ENCODE peak calls at places on chromosomes 6 and 20, in six cellular contexts. I, Z, V, K, T and A are unnamed samples.

GRCh38 chr6:148239777-148240462 is 102.7 kb upstream of the SASH1 start:
- DNase-seq in I (no peak), Z (no peak), V (no peak), K (no peak), T (no peak), A (no peak)

GRCh38 chr6:69185276-69185675 is 550.2 kb downstream of the ADGRB3 start:
- DNase-seq in I (no peak), Z (no peak), V (no peak), K (no peak), T (no peak), A (no peak)

GRCh38 chr6:118408863-118409262 is 139.2 kb upstream of the PLN start:
- DNase-seq in I (no peak), Z (no peak), V (no peak), K (no peak), T (no peak), A (no peak)

GRCh38 chr6:134938896-134939295 is 11.0 kb downstream of the ALDH8A1 start:
- DNase-seq in I (no peak), Z (no peak), V (peak), K (no peak), T (no peak), A (no peak)

GRCh38 chr6:137927777-137928218 is 60.7 kb downstream of the TNFAIP3 start:
- DNase-seq in I (peak), Z (no peak), V (peak), K (peak), T (peak), A (no peak)

GRCh38 chr20:49347156-49347555 is 69.3 kb upstream of the ZNFX1 start:
- DNase-seq in I (no peak), Z (no peak), V (no peak), K (no peak), T (no peak), A (no peak)

GRCh38 chr6:149289966-149290365 is 27.5 kb upstream of the TAB2 start:
- DNase-seq in I (no peak), Z (no peak), V (no peak), K (no peak), T (no peak), A (no peak)

GRCh38 chr6:85680388-85680787 is 37.7 kb upstream of the SYNCRIP start:
- DNase-seq in I (no peak), Z (no peak), V (no peak), K (no peak), T (no peak), A (no peak)